ENCODE peak calls at places on chromosomes 5 and 9, in six cellular contexts. V, S, D, Q, E and R are unnamed samples.

GRCh38 chr9:19027825-19028224 is 5.2 kb downstream of the SAXO1 start:
- DNase-seq in V (no peak), S (no peak), D (no peak), Q (no peak), E (no peak), R (no peak)

GRCh38 chr5:1517838-1518237 is 5.9 kb downstream of the LPCAT1 start:
- DNase-seq in V (no peak), S (peak; percentile 10), D (peak; percentile 12), Q (no peak), E (no peak), R (no peak)

GRCh38 chr9:22103650-22104575 is 94.8 kb upstream of the CDKN2B start:
- DNase-seq in V (peak; percentile 94), S (no peak), D (no peak), Q (no peak), E (no peak), R (no peak)

GRCh38 chr9:110029422-110029814 is 178.5 kb downstream of the C9orf152 start:
- DNase-seq in V (peak; percentile 75), S (peak; percentile 58), D (peak; percentile 29), Q (no peak), E (no peak), R (no peak)

GRCh38 chr9:4750021-4750673 is 9.1 kb upstream of the AK3 start:
- DNase-seq in V (peak; percentile 62), S (no peak), D (no peak), Q (no peak), E (no peak), R (no peak)

GRCh38 chr5:94674841-94675382 is 56.4 kb downstream of the SLF1 start:
- DNase-seq in V (no peak), S (no peak), D (no peak), Q (no peak), E (no peak), R (no peak)

GRCh38 chr9:37017546-37017945 is 16.5 kb downstream of the PAX5 start:
- DNase-seq in V (no peak), S (no peak), D (no peak), Q (no peak), E (no peak), R (no peak)

GRCh38 chr9:133686642-133687575 is 50.7 kb downstream of the DBH start:
- DNase-seq in V (no peak), S (no peak), D (peak; percentile 52), Q (no peak), E (no peak), R (no peak)

GRCh38 chr9:114777841-114778240 is 28.0 kb downstream of the TNFSF15 start:
- DNase-seq in V (no peak), S (no peak), D (no peak), Q (peak; percentile 23), E (no peak), R (peak; percentile 19)

GRCh38 chr9:77827104-77827784 is 179.1 kb upstream of the GNA14 start:
- DNase-seq in V (no peak), S (no peak), D (no peak), Q (no peak), E (no peak), R (no peak)

GRCh38 chr5:167587768-167588167 is 703.7 kb upstream of the WWC1 start:
- DNase-seq in V (peak; percentile 49), S (peak; percentile 34), D (no peak), Q (no peak), E (peak; percentile 19), R (no peak)

GRCh38 chr9:134871941-134872340 is 8.7 kb upstream of the FCN2 start:
- DNase-seq in V (peak; percentile 43), S (no peak), D (no peak), Q (no peak), E (no peak), R (no peak)

GRCh38 chr5:137734962-137735530 is 843 bp downstream of the KLHL3 start:
- DNase-seq in V (peak; percentile 54), S (peak; percentile 16), D (peak; percentile 54), Q (no peak), E (no peak), R (no peak)

GRCh38 chr5:116658141-116658540 is 83.5 kb upstream of the SEMA6A start:
- DNase-seq in V (no peak), S (no peak), D (no peak), Q (no peak), E (no peak), R (no peak)

GRCh38 chr9:70256123-70256551 is 2.6 kb upstream of the SMC5 start:
- DNase-seq in V (peak; percentile 82), S (peak; percentile 27), D (no peak), Q (no peak), E (no peak), R (no peak)

GRCh38 chr5:29389993-29390392 is 1803.5 kb upstream of the CDH6 start:
- DNase-seq in V (no peak), S (no peak), D (no peak), Q (no peak), E (no peak), R (no peak)

GRCh38 chr5:181189363-181189961 is 15.5 kb downstream of the TRIM7 start:
- DNase-seq in V (peak; percentile 51), S (no peak), D (no peak), Q (peak; percentile 52), E (no peak), R (no peak)

GRCh38 chr9:17005085-17005484 is 129.8 kb upstream of the CNTLN start:
- DNase-seq in V (peak; percentile 77), S (peak; percentile 57), D (peak; percentile 49), Q (no peak), E (no peak), R (no peak)